ENCODE peak calls at places on chromosome 19, in five cellular contexts. Y is fibroblast of lung, V is endothelial cell, D is HFFc6, F is epithelial cell of esophagus. C is an unnamed sample.

GRCh38 chr19:23285948-23286347 is 35.8 kb upstream of the ZNF724 start:
- DNase-seq in Y (no peak), V (no peak), F (no peak), D (no peak), C (no peak)

GRCh38 chr19:2702170-2703076 is at the start of gene GNG7:
- DNase-seq in F (peak; percentile 86), Y (peak; percentile 79), D (peak; percentile 21), V (peak; percentile 99), C (peak; percentile 80)

GRCh38 chr19:9857076-9857721 is 22.1 kb downstream of the PIN1 start:
- DNase-seq in F (no peak), V (no peak), Y (no peak), D (no peak), C (no peak)

GRCh38 chr19:21322528-21322927 is 6.7 kb downstream of the ZNF708 start:
- DNase-seq in D (no peak), F (peak; percentile 8), Y (no peak), V (no peak), C (no peak)

GRCh38 chr19:3398114-3398899 is 31.9 kb downstream of the NFIC start:
- DNase-seq in V (no peak), F (peak; percentile 69), Y (peak; percentile 55), D (no peak), C (no peak)

GRCh38 chr19:29917911-29918310 is 24.1 kb upstream of the URI1 start:
- DNase-seq in F (no peak), D (no peak), Y (no peak), V (no peak), C (no peak)

GRCh38 chr19:39192846-39193245 is 3.9 kb upstream of the NCCRP1 start:
- DNase-seq in D (no peak), V (no peak), F (peak; percentile 44), Y (no peak), C (no peak)

GRCh38 chr19:4374451-4375163 is 25.7 kb downstream of the SH3GL1 start:
- DNase-seq in V (no peak), F (peak; percentile 81), Y (peak; percentile 95), D (peak; percentile 90), C (peak; percentile 49)

GRCh38 chr19:58395220-58395978 is at the start of gene RNF225:
- DNase-seq in F (peak; percentile 94), Y (no peak), D (no peak), V (no peak), C (no peak)

GRCh38 chr19:43300876-43301765 is 31.8 kb upstream of the PSG9 start:
- DNase-seq in V (no peak), D (no peak), F (peak; percentile 79), Y (no peak), C (no peak)

GRCh38 chr19:43310221-43310620 is 40.9 kb upstream of the PSG9 start:
- DNase-seq in D (no peak), F (peak; percentile 57), V (no peak), Y (no peak), C (no peak)

GRCh38 chr19:43306097-43306496 is 36.8 kb upstream of the PSG9 start:
- DNase-seq in Y (no peak), D (peak; percentile 37), F (peak; percentile 51), V (no peak), C (no peak)

GRCh38 chr19:43308244-43308815 is 39.0 kb upstream of the PSG9 start:
- DNase-seq in F (no peak), V (no peak), Y (no peak), D (no peak), C (no peak)

DNA sequence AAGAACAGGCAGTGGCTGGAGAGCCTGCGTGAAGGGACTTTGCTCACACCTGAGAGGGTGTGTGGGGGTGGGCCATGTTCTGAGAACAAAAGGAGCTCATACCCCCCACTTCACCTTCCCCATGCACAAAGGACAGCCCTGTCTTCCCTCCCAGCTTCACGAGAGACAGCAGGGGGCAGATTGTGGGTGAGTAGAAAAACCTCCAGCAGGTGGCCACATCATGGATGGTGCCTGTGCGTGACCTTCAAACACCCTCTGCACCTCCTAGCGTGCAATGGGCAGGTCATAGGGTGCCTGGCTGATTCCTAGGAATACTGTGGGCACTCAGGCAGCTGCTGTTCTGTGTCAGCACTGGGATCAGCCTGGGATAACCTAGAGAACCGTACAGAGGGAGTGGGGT is 36.3 kb upstream of the PSG9 start:
- DNase-seq in Y (no peak), V (no peak), D (no peak), F (no peak), C (no peak)
- TF ChIP-seq CTCF in Y (no peak), V (no peak), D (peak; percentile 54), F (peak; percentile 5), C (no peak)

GRCh38 chr19:5481957-5482356 is 26.7 kb downstream of the ZNRF4 start:
- DNase-seq in V (no peak), D (no peak), Y (no peak), F (no peak), C (no peak)

GRCh38 chr19:5478925-5479588 is 23.8 kb downstream of the ZNRF4 start:
- DNase-seq in Y (no peak), V (no peak), F (no peak), D (no peak), C (no peak)

GRCh38 chr19:5479958-5480357 is 24.7 kb downstream of the ZNRF4 start:
- DNase-seq in V (no peak), D (no peak), Y (no peak), F (no peak), C (no peak)

GRCh38 chr19:5478241-5478924 is 23.2 kb downstream of the ZNRF4 start:
- DNase-seq in V (no peak), D (no peak), Y (no peak), F (no peak), C (no peak)

DNA sequence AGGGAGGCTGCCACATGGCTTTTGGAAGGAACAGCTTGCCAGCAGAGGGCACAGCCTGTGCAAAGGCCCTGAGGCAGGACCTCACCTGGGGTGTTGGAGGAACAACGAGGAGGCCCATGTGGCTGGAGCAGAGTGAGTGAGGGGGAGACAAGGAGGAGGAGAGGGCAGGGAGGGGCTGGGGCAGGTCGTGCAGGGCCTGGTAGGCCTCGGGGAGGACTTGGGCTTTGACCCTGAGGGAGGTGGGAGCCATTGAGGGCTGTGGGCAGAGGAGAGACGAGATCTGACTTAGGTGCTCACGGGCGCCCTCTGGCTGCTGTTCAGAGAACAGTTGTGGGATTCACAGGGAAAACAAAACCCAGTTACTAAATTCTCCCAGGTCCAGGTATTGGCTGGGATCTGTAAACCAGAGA is 25.2 kb downstream of the ZNRF4 start:
- DNase-seq in Y (peak; percentile 14), V (peak; percentile 39), D (no peak), F (peak; percentile 15), C (no peak)
- TF ChIP-seq CTCF in Y (peak; percentile 18), V (peak; percentile 56), D (peak; percentile 76), F (peak; percentile 51), C (no peak)

GRCh38 chr19:8307965-8308866 is at the start of gene CD320:
- DNase-seq in F (peak; percentile 89), D (peak; percentile 85), Y (peak; percentile 89), V (peak; percentile 87), C (peak; percentile 81)

GRCh38 chr19:8308891-8309291 is 733 bp upstream of the CD320 start:
- DNase-seq in F (no peak), Y (no peak), D (no peak), V (peak; percentile 5), C (peak; percentile 22)

GRCh38 chr19:8305798-8306197 is 2.4 kb downstream of the CD320 start:
- DNase-seq in Y (no peak), V (no peak), F (no peak), D (peak; percentile 0), C (no peak)

GRCh38 chr19:8306235-8307054 is 1.7 kb downstream of the CD320 start:
- DNase-seq in D (no peak), V (peak; percentile 4), Y (no peak), F (no peak), C (no peak)

DNA sequence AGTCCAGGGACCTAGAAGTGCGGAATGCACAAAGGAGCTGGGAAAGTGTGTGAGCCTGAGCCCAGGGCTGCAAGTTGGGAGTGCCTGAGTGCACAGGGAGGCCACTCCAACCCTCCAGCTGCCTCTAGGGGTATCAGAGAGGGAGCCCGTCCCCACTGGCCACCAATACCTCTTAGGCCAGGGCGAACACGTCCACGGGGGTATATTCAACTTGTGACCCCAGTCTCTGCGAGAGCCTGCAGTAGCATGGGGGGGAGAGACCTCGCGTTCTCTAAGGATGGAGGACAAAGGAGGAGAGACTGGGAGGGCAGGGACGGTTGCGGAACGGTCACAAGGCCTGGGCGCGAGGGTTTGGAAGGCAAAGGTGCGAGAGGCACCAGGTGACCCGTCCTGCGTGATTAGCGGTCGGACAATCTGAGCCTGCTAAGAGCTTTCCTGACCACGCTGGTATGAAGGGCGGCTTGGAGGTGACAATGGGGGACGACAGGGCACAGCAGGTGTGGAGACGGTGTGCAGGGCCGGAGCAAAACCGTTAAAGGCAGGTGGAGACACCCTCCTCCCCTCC is 676 bp downstream of the CD320 start:
- DNase-seq in F (no peak), D (no peak), Y (no peak), V (peak; percentile 11), C (peak; percentile 21)
- TF ChIP-seq CTCF in F (no peak), D (no peak), Y (no peak), V (no peak), C (no peak)

DNA sequence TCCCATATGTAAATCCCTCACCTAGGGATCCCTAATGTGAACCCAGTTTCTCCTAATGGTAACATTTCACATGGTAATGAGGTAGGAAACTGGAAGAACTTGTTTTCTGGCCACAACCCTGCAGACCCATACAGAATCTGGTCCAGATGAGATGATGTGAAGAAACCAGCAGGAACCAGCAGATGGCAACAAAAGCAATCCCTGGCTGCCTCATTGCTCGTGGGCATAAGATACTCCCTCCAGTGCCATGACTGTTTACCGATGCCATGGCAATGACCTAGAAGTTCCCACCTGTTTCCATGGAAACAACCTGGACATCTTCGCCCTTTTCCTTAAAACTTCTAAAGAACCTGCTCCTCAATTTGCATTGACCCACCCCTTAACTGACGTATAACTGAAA is 1.4 kb upstream of the CD209 start:
- DNase-seq in F (peak; percentile 21), Y (no peak), D (peak; percentile 13), V (no peak), C (no peak)
- TF ChIP-seq CTCF in F (peak; percentile 14), Y (no peak), D (peak; percentile 29), V (no peak), C (no peak)

GRCh38 chr19:13083008-13083404 is 19.7 kb downstream of the LYL1 start:
- DNase-seq in V (no peak), Y (no peak), F (no peak), D (no peak), C (no peak)

GRCh38 chr19:13085673-13086072 is 17.0 kb downstream of the LYL1 start:
- DNase-seq in V (no peak), D (no peak), F (no peak), Y (no peak), C (no peak)

GRCh38 chr19:13083627-13084026 is 19.0 kb downstream of the LYL1 start:
- DNase-seq in Y (no peak), V (no peak), D (no peak), F (no peak), C (no peak)

GRCh38 chr19:13079542-13079986 is 23.1 kb downstream of the LYL1 start:
- DNase-seq in V (no peak), F (no peak), Y (peak; percentile 80), D (no peak), C (no peak)

GRCh38 chr19:13082192-13083007 is 20.3 kb downstream of the LYL1 start:
- DNase-seq in V (peak; percentile 57), D (no peak), F (no peak), Y (peak; percentile 53), C (no peak)
- TF ChIP-seq CTCF in V (no peak), D (peak; percentile 49), F (no peak), Y (peak; percentile 41), C (no peak)